ENCODE peak calls at places on chromosome 2, in six cellular contexts. One of them, this sample, is unnamed.

GRCh38 chr2:235666240-235666781 is 172.5 kb downstream of the AGAP1 start:
- DNase-seq in SK-N-SH: peak
- DNase-seq in neural progenitor cell: peak
- DNase-seq in PC-3: peak
- DNase-seq in GM23248: peak
- DNase-seq in HCT116: peak
- DNase-seq in this sample: peak

GRCh38 chr2:43399515-43400245 is 173.3 kb upstream of the ZFP36L2 start:
- DNase-seq in SK-N-SH: peak
- DNase-seq in neural progenitor cell: no peak
- DNase-seq in PC-3: peak
- DNase-seq in GM23248: peak
- DNase-seq in HCT116: no peak
- DNase-seq in this sample: no peak

GRCh38 chr2:36675579-36675978 is 20.9 kb upstream of the VIT start:
- DNase-seq in SK-N-SH: no peak
- DNase-seq in neural progenitor cell: no peak
- DNase-seq in PC-3: peak
- DNase-seq in GM23248: no peak
- DNase-seq in HCT116: no peak
- DNase-seq in this sample: no peak

GRCh38 chr2:9423922-9424272 is 443 bp downstream of the CPSF3 start:
- DNase-seq in SK-N-SH: peak
- DNase-seq in neural progenitor cell: no peak
- DNase-seq in PC-3: peak
- DNase-seq in GM23248: peak
- DNase-seq in HCT116: no peak
- DNase-seq in this sample: peak

GRCh38 chr2:75055820-75056675 is 97.6 kb downstream of the POLE4 start:
- DNase-seq in SK-N-SH: no peak
- DNase-seq in neural progenitor cell: peak
- DNase-seq in PC-3: no peak
- DNase-seq in GM23248: peak
- DNase-seq in HCT116: no peak
- DNase-seq in this sample: no peak

GRCh38 chr2:164974221-164974620 is 18.9 kb upstream of the SLC38A11 start:
- DNase-seq in SK-N-SH: no peak
- DNase-seq in neural progenitor cell: no peak
- DNase-seq in PC-3: peak
- DNase-seq in GM23248: no peak
- DNase-seq in HCT116: no peak
- DNase-seq in this sample: no peak

GRCh38 chr2:224278531-224278930 is 123.4 kb downstream of the FAM124B start:
- DNase-seq in SK-N-SH: no peak
- DNase-seq in neural progenitor cell: no peak
- DNase-seq in PC-3: no peak
- DNase-seq in GM23248: peak
- DNase-seq in HCT116: no peak
- DNase-seq in this sample: no peak

GRCh38 chr2:144523606-144524131 is 3.8 kb upstream of the ZEB2 start:
- DNase-seq in SK-N-SH: peak
- DNase-seq in neural progenitor cell: peak
- DNase-seq in PC-3: no peak
- DNase-seq in GM23248: peak
- DNase-seq in HCT116: no peak
- DNase-seq in this sample: no peak

GRCh38 chr2:182924311-182924710 is 57.9 kb upstream of the FRZB start:
- DNase-seq in SK-N-SH: no peak
- DNase-seq in neural progenitor cell: no peak
- DNase-seq in PC-3: no peak
- DNase-seq in GM23248: peak
- DNase-seq in HCT116: no peak
- DNase-seq in this sample: no peak

GRCh38 chr2:16738361-16739225 is 73.0 kb upstream of the CYRIA start:
- DNase-seq in SK-N-SH: no peak
- DNase-seq in neural progenitor cell: no peak
- DNase-seq in PC-3: no peak
- DNase-seq in GM23248: no peak
- DNase-seq in HCT116: no peak
- DNase-seq in this sample: no peak

GRCh38 chr2:139317259-139317658 is 537.1 kb upstream of the NXPH2 start:
- DNase-seq in SK-N-SH: no peak
- DNase-seq in neural progenitor cell: no peak
- DNase-seq in PC-3: no peak
- DNase-seq in GM23248: no peak
- DNase-seq in HCT116: no peak
- DNase-seq in this sample: no peak

GRCh38 chr2:200417389-200417788 is 92.5 kb downstream of the KCTD18 start:
- DNase-seq in SK-N-SH: no peak
- DNase-seq in neural progenitor cell: peak
- DNase-seq in PC-3: no peak
- DNase-seq in GM23248: no peak
- DNase-seq in HCT116: no peak
- DNase-seq in this sample: no peak

GRCh38 chr2:145034511-145034910 is 514.6 kb upstream of the ZEB2 start:
- DNase-seq in SK-N-SH: no peak
- DNase-seq in neural progenitor cell: no peak
- DNase-seq in PC-3: no peak
- DNase-seq in GM23248: no peak
- DNase-seq in HCT116: no peak
- DNase-seq in this sample: no peak

GRCh38 chr2:128178650-128179460 is 87.9 kb downstream of the UGGT1 start:
- DNase-seq in SK-N-SH: peak
- DNase-seq in neural progenitor cell: peak
- DNase-seq in PC-3: peak
- DNase-seq in GM23248: peak
- DNase-seq in HCT116: peak
- DNase-seq in this sample: peak

GRCh38 chr2:27379840-27380625 is 501 bp downstream of the ZNF513 start:
- DNase-seq in SK-N-SH: peak
- DNase-seq in neural progenitor cell: no peak
- DNase-seq in PC-3: peak
- DNase-seq in GM23248: peak
- DNase-seq in HCT116: no peak
- DNase-seq in this sample: peak

GRCh38 chr2:211766689-211767088 is 771.9 kb downstream of the ERBB4 start:
- DNase-seq in SK-N-SH: no peak
- DNase-seq in neural progenitor cell: no peak
- DNase-seq in PC-3: peak
- DNase-seq in GM23248: no peak
- DNase-seq in HCT116: no peak
- DNase-seq in this sample: no peak

GRCh38 chr2:50547521-50547920 is 484.4 kb downstream of the NRXN1 start:
- DNase-seq in SK-N-SH: no peak
- DNase-seq in neural progenitor cell: no peak
- DNase-seq in PC-3: no peak
- DNase-seq in GM23248: no peak
- DNase-seq in HCT116: no peak
- DNase-seq in this sample: no peak

GRCh38 chr2:28547906-28548600 is 52.2 kb downstream of the PLB1 start:
- DNase-seq in SK-N-SH: no peak
- DNase-seq in neural progenitor cell: no peak
- DNase-seq in PC-3: no peak
- DNase-seq in GM23248: no peak
- DNase-seq in HCT116: no peak
- DNase-seq in this sample: no peak

GRCh38 chr2:55862269-55862668 is 61.3 kb downstream of the EFEMP1 start:
- DNase-seq in SK-N-SH: no peak
- DNase-seq in neural progenitor cell: no peak
- DNase-seq in PC-3: peak
- DNase-seq in GM23248: peak
- DNase-seq in HCT116: no peak
- DNase-seq in this sample: no peak

GRCh38 chr2:146239392-146240135 is 1605.3 kb upstream of the ACVR2A start:
- DNase-seq in SK-N-SH: no peak
- DNase-seq in neural progenitor cell: no peak
- DNase-seq in PC-3: no peak
- DNase-seq in GM23248: peak
- DNase-seq in HCT116: no peak
- DNase-seq in this sample: no peak

GRCh38 chr2:11618708-11619062 is 51.3 kb downstream of the NTSR2 start:
- DNase-seq in SK-N-SH: no peak
- DNase-seq in neural progenitor cell: no peak
- DNase-seq in PC-3: no peak
- DNase-seq in GM23248: no peak
- DNase-seq in HCT116: no peak
- DNase-seq in this sample: no peak

GRCh38 chr2:118834901-118835738 is 12.3 kb downstream of the EN1 start:
- DNase-seq in SK-N-SH: no peak
- DNase-seq in neural progenitor cell: peak
- DNase-seq in PC-3: no peak
- DNase-seq in GM23248: peak
- DNase-seq in HCT116: no peak
- DNase-seq in this sample: no peak

GRCh38 chr2:150424361-150424760 is 63.1 kb downstream of the RND3 start:
- DNase-seq in SK-N-SH: no peak
- DNase-seq in neural progenitor cell: no peak
- DNase-seq in PC-3: no peak
- DNase-seq in GM23248: no peak
- DNase-seq in HCT116: no peak
- DNase-seq in this sample: no peak

GRCh38 chr2:150425121-150425559 is 62.3 kb downstream of the RND3 start:
- DNase-seq in SK-N-SH: no peak
- DNase-seq in neural progenitor cell: peak
- DNase-seq in PC-3: no peak
- DNase-seq in GM23248: peak
- DNase-seq in HCT116: no peak
- DNase-seq in this sample: no peak

GRCh38 chr2:150431975-150432374 is 55.5 kb downstream of the RND3 start:
- DNase-seq in SK-N-SH: no peak
- DNase-seq in neural progenitor cell: no peak
- DNase-seq in PC-3: no peak
- DNase-seq in GM23248: no peak
- DNase-seq in HCT116: no peak
- DNase-seq in this sample: no peak

GRCh38 chr2:150426315-150426714 is 61.2 kb downstream of the RND3 start:
- DNase-seq in SK-N-SH: no peak
- DNase-seq in neural progenitor cell: no peak
- DNase-seq in PC-3: peak
- DNase-seq in GM23248: no peak
- DNase-seq in HCT116: no peak
- DNase-seq in this sample: peak

DNA sequence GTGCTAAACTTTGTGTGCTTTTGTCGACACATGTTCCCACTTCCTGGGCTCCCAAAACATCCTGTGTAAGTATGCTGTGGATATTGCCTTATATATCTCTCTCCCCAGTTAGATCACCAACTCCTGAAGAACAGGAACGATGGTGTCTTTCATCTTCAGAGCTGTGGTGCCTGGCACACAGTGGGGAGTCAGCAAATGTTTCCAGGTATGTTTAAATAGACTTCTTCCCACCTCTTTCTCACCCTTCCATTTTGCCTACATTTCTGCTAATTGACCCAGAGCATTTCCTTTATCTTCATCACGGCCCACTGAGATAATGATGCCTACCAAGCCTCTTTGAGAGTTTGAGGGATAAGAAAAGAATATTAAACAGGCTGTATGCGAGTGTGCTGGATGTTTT is 60.7 kb downstream of the RND3 start:
- DNase-seq in SK-N-SH: no peak
- DNase-seq in neural progenitor cell: no peak
- DNase-seq in PC-3: no peak
- DNase-seq in GM23248: no peak
- DNase-seq in HCT116: no peak
- DNase-seq in this sample: no peak
- H2AFZ ChIP-seq in SK-N-SH: no peak
- H2AFZ ChIP-seq in neural progenitor cell: no peak
- H2AFZ ChIP-seq in PC-3: peak
- H2AFZ ChIP-seq in GM23248: no peak
- H2AFZ ChIP-seq in HCT116: no peak
- H2AFZ ChIP-seq in this sample: no peak

DNA sequence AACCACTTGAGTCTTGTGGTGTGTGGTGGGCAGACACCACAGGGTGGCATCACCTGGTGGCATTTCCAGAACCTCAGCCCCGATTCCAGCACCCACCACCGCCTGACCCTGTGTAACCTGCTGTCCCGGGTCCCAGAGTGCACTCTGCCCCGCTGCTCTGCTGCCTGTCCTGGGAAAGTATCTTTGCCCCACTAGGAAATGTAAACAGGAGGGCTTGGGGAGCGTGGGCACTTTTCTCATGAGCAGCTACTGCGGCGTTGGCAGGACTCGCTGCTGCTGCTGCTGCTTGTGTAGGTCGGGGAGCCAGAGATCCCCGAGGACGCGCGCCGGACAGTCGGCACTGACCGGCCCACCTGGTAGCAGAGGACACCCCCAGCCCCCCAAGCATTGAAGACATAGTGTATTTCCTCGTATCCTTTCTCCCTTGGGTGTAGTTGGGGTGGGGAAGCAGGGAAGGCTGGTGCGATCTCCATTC is 13.4 kb downstream of the DTYMK start:
- DNase-seq in SK-N-SH: no peak
- DNase-seq in neural progenitor cell: no peak
- DNase-seq in PC-3: no peak
- DNase-seq in GM23248: no peak
- DNase-seq in HCT116: no peak
- DNase-seq in this sample: no peak
- H3K9ac ChIP-seq in SK-N-SH: no peak
- H3K9ac ChIP-seq in neural progenitor cell: no peak
- H3K9ac ChIP-seq in PC-3: no peak
- H3K9ac ChIP-seq in GM23248: no peak
- H3K9ac ChIP-seq in HCT116: no peak
- H3K9ac ChIP-seq in this sample: no peak

DNA sequence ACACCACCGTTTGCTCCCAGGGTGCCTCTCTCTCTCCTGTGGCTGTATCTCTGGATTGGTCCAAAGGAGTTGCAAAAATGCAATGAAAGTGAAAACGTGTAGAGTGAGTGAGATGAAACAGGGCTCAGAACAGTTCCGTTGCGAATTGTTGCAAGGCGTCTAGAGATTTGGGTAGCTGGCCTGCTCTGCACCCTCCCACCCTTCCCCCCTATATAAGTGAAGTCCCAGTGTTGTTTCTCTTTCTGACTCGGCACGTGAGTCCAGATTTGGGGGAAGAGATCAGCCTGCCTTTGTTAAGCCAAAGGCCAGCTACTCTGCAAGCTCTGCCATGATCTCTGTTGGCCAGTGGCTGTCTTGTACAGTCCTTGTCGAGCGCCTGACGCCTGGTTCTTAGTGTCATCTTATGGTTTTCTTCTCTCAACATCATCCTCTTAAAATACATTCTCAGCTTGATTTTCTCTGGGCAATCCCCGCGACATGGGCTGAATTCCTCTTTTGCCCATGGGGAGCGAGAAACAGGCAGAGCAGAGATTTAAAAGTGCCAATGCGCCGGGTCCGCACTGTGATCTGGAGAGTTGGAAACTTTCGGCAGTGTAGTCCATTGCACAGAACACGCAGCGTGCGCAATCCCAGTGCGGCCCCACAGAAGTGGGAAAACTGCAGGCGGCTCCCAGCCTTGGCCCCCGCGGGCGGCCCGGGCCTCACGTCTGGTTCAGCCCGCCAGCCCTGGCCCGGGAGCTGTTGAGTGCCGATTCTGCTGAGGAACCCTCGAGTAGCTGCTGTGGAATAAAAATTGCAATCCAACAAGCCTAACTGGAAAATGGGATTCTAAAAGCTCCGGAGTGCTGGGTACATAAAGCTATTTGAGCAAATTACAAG is 9.3 kb downstream of the MEIS1 start:
- DNase-seq in SK-N-SH: no peak
- DNase-seq in neural progenitor cell: peak
- DNase-seq in PC-3: no peak
- DNase-seq in GM23248: peak
- DNase-seq in HCT116: no peak
- DNase-seq in this sample: no peak
- TF ChIP-seq EZH2phosphoT487 in SK-N-SH: no peak
- TF ChIP-seq EZH2phosphoT487 in neural progenitor cell: peak
- TF ChIP-seq EZH2phosphoT487 in PC-3: no peak
- TF ChIP-seq EZH2phosphoT487 in GM23248: peak
- TF ChIP-seq EZH2phosphoT487 in HCT116: no peak
- TF ChIP-seq EZH2phosphoT487 in this sample: no peak

GRCh38 chr2:167823066-167823465 is 424.3 kb downstream of the STK39 start:
- DNase-seq in SK-N-SH: no peak
- DNase-seq in neural progenitor cell: no peak
- DNase-seq in PC-3: no peak
- DNase-seq in GM23248: no peak
- DNase-seq in HCT116: no peak
- DNase-seq in this sample: no peak
- H2AFZ ChIP-seq in SK-N-SH: no peak
- H2AFZ ChIP-seq in neural progenitor cell: no peak
- H2AFZ ChIP-seq in PC-3: no peak
- H2AFZ ChIP-seq in GM23248: no peak
- H2AFZ ChIP-seq in HCT116: no peak
- H2AFZ ChIP-seq in this sample: no peak

This sample was measured in MM.1S.